ENCODE peak calls at places on chromosome 5, in nine cellular contexts. One of them, this sample, is unnamed.

GRCh38 chr5:149712439-149713147 is 17.5 kb upstream of the PPARGC1B start:
- DNase-seq in transverse colon: no peak
- DNase-seq in stomach: no peak
- DNase-seq in upper lobe of left lung: no peak
- DNase-seq in sigmoid colon: no peak
- DNase-seq in esophagus muscularis mucosa: peak; percentile 53
- DNase-seq in A549: no peak
- DNase-seq in ovary: no peak
- DNase-seq in HepG2: no peak
- DNase-seq in this sample: no peak

GRCh38 chr5:171483453-171484177 is 64.2 kb downstream of the FGF18 start:
- DNase-seq in stomach: no peak
- DNase-seq in esophagus muscularis mucosa: no peak
- DNase-seq in A549: no peak
- DNase-seq in ovary: peak; percentile 72
- DNase-seq in upper lobe of left lung: peak; percentile 84
- DNase-seq in transverse colon: peak; percentile 39
- DNase-seq in HepG2: no peak
- DNase-seq in sigmoid colon: peak; percentile 94
- DNase-seq in this sample: no peak

GRCh38 chr5:9498541-9499497 is 47.1 kb downstream of the SEMA5A start:
- DNase-seq in ovary: no peak
- DNase-seq in sigmoid colon: no peak
- DNase-seq in A549: no peak
- DNase-seq in upper lobe of left lung: no peak
- DNase-seq in stomach: no peak
- DNase-seq in HepG2: peak; percentile 7
- DNase-seq in transverse colon: no peak
- DNase-seq in esophagus muscularis mucosa: no peak
- DNase-seq in this sample: no peak

GRCh38 chr5:113274836-113275414 is 159.9 kb downstream of the TSSK1B start:
- DNase-seq in stomach: no peak
- DNase-seq in upper lobe of left lung: no peak
- DNase-seq in ovary: no peak
- DNase-seq in A549: no peak
- DNase-seq in HepG2: no peak
- DNase-seq in transverse colon: no peak
- DNase-seq in sigmoid colon: no peak
- DNase-seq in esophagus muscularis mucosa: no peak
- DNase-seq in this sample: no peak

GRCh38 chr5:113250341-113250953 is 184.3 kb downstream of the TSSK1B start:
- DNase-seq in A549: no peak
- DNase-seq in HepG2: no peak
- DNase-seq in transverse colon: peak; percentile 28
- DNase-seq in upper lobe of left lung: no peak
- DNase-seq in stomach: peak; percentile 31
- DNase-seq in sigmoid colon: peak; percentile 91
- DNase-seq in ovary: peak; percentile 85
- DNase-seq in esophagus muscularis mucosa: no peak
- DNase-seq in this sample: no peak

GRCh38 chr5:58972301-58972700 is 389.4 kb downstream of the RAB3C start:
- DNase-seq in upper lobe of left lung: no peak
- DNase-seq in ovary: no peak
- DNase-seq in sigmoid colon: no peak
- DNase-seq in HepG2: no peak
- DNase-seq in transverse colon: no peak
- DNase-seq in A549: no peak
- DNase-seq in stomach: no peak
- DNase-seq in esophagus muscularis mucosa: no peak
- DNase-seq in this sample: no peak

GRCh38 chr5:8730194-8730593 is 815.7 kb downstream of the SEMA5A start:
- DNase-seq in sigmoid colon: no peak
- DNase-seq in ovary: no peak
- DNase-seq in stomach: no peak
- DNase-seq in upper lobe of left lung: no peak
- DNase-seq in A549: no peak
- DNase-seq in HepG2: no peak
- DNase-seq in transverse colon: no peak
- DNase-seq in esophagus muscularis mucosa: no peak
- DNase-seq in this sample: no peak

GRCh38 chr5:57725628-57726504 is 243.3 kb upstream of the ACTBL2 start:
- DNase-seq in A549: no peak
- DNase-seq in transverse colon: no peak
- DNase-seq in stomach: no peak
- DNase-seq in sigmoid colon: no peak
- DNase-seq in ovary: no peak
- DNase-seq in upper lobe of left lung: no peak
- DNase-seq in HepG2: no peak
- DNase-seq in esophagus muscularis mucosa: no peak
- DNase-seq in this sample: no peak

GRCh38 chr5:180154821-180155220 is 54.2 kb downstream of the RASGEF1C start:
- DNase-seq in HepG2: no peak
- DNase-seq in sigmoid colon: peak; percentile 53
- DNase-seq in stomach: peak; percentile 11
- DNase-seq in esophagus muscularis mucosa: peak; percentile 45
- DNase-seq in ovary: no peak
- DNase-seq in transverse colon: peak; percentile 5
- DNase-seq in A549: no peak
- DNase-seq in upper lobe of left lung: peak; percentile 30
- DNase-seq in this sample: no peak

GRCh38 chr5:95668216-95668615 is 14.6 kb downstream of the SPATA9 start:
- DNase-seq in A549: no peak
- DNase-seq in stomach: no peak
- DNase-seq in transverse colon: no peak
- DNase-seq in HepG2: no peak
- DNase-seq in esophagus muscularis mucosa: no peak
- DNase-seq in ovary: no peak
- DNase-seq in upper lobe of left lung: no peak
- DNase-seq in sigmoid colon: no peak
- DNase-seq in this sample: no peak

GRCh38 chr5:51380603-51381207 is 2.5 kb upstream of the ISL1 start:
- DNase-seq in upper lobe of left lung: no peak
- DNase-seq in HepG2: peak; percentile 6
- DNase-seq in transverse colon: no peak
- DNase-seq in A549: peak; percentile 16
- DNase-seq in ovary: no peak
- DNase-seq in stomach: peak; percentile 41
- DNase-seq in esophagus muscularis mucosa: no peak
- DNase-seq in sigmoid colon: no peak
- DNase-seq in this sample: no peak

GRCh38 chr5:128669803-128670202 is 131.8 kb upstream of the FBN2 start:
- DNase-seq in sigmoid colon: no peak
- DNase-seq in A549: no peak
- DNase-seq in HepG2: no peak
- DNase-seq in transverse colon: no peak
- DNase-seq in ovary: no peak
- DNase-seq in stomach: no peak
- DNase-seq in esophagus muscularis mucosa: no peak
- DNase-seq in upper lobe of left lung: no peak
- DNase-seq in this sample: no peak

GRCh38 chr5:85920984-85921383 is 696.8 kb upstream of the COX7C start:
- DNase-seq in A549: no peak
- DNase-seq in ovary: no peak
- DNase-seq in sigmoid colon: no peak
- DNase-seq in HepG2: no peak
- DNase-seq in upper lobe of left lung: no peak
- DNase-seq in transverse colon: no peak
- DNase-seq in esophagus muscularis mucosa: no peak
- DNase-seq in stomach: no peak
- DNase-seq in this sample: no peak

GRCh38 chr5:122849746-122850145 is 4.3 kb downstream of the SNX24 start:
- DNase-seq in HepG2: no peak
- DNase-seq in transverse colon: no peak
- DNase-seq in ovary: no peak
- DNase-seq in sigmoid colon: no peak
- DNase-seq in A549: no peak
- DNase-seq in upper lobe of left lung: no peak
- DNase-seq in esophagus muscularis mucosa: no peak
- DNase-seq in stomach: no peak
- DNase-seq in this sample: no peak

GRCh38 chr5:86861514-86861913 is 243.8 kb downstream of the COX7C start:
- DNase-seq in stomach: no peak
- DNase-seq in sigmoid colon: no peak
- DNase-seq in HepG2: no peak
- DNase-seq in A549: no peak
- DNase-seq in esophagus muscularis mucosa: no peak
- DNase-seq in upper lobe of left lung: no peak
- DNase-seq in ovary: no peak
- DNase-seq in transverse colon: no peak
- DNase-seq in this sample: no peak

GRCh38 chr5:131984945-131985665 is 26.4 kb downstream of the ACSL6 start:
- DNase-seq in ovary: no peak
- DNase-seq in HepG2: no peak
- DNase-seq in esophagus muscularis mucosa: no peak
- DNase-seq in upper lobe of left lung: no peak
- DNase-seq in transverse colon: no peak
- DNase-seq in stomach: no peak
- DNase-seq in sigmoid colon: no peak
- DNase-seq in A549: no peak
- DNase-seq in this sample: peak; percentile 35

DNA sequence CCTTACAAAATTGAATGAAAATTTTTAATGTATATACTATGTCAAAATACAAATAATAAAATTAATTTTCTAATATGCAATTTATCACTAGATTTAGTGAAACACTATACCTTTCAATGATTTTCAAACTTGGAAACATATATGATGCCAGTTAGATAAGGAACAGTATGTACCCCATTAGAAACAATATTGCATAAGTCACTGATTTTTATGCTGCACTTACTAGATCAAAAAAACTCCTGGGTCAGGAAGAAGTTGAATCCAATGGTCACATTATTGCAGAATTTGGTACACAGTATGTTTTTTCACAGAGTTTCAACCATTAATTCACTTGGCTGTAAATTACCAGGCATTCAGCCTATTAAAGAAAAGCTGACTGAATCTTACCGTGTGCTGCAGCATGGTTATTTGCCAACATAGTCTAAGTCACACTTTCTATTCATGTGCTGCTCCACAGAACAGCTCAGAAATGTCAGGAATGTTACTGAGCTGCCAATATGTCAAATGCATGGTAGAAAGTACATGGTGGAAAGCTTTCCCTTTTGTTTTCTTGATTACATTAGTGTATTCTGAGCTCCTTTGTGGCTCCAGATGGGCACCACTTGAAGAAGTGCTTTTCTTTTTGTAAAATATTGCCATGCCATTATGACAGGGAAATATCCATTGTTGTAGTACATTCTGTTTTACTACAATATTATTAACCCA is 9.9 kb upstream of the PRR16 start:
- DNase-seq in HepG2: no peak
- DNase-seq in esophagus muscularis mucosa: no peak
- DNase-seq in sigmoid colon: no peak
- DNase-seq in transverse colon: no peak
- DNase-seq in upper lobe of left lung: no peak
- DNase-seq in ovary: no peak
- DNase-seq in stomach: no peak
- DNase-seq in A549: no peak
- DNase-seq in this sample: no peak
- TF ChIP-seq EP300 in HepG2: no peak
- TF ChIP-seq EP300 in esophagus muscularis mucosa: no peak
- TF ChIP-seq EP300 in sigmoid colon: no peak
- TF ChIP-seq EP300 in transverse colon: no peak
- TF ChIP-seq EP300 in upper lobe of left lung: no peak
- TF ChIP-seq EP300 in ovary: no peak
- TF ChIP-seq EP300 in stomach: no peak
- TF ChIP-seq EP300 in A549: no peak
- TF ChIP-seq EP300 in this sample: no peak

GRCh38 chr5:28077291-28078240 is 1039.2 kb upstream of the CDH9 start:
- DNase-seq in upper lobe of left lung: peak; percentile 76
- DNase-seq in HepG2: no peak
- DNase-seq in stomach: no peak
- DNase-seq in A549: no peak
- DNase-seq in ovary: no peak
- DNase-seq in sigmoid colon: no peak
- DNase-seq in esophagus muscularis mucosa: no peak
- DNase-seq in transverse colon: no peak
- DNase-seq in this sample: peak; percentile 74
- TF ChIP-seq EP300 in upper lobe of left lung: no peak
- TF ChIP-seq EP300 in HepG2: no peak
- TF ChIP-seq EP300 in stomach: no peak
- TF ChIP-seq EP300 in A549: no peak
- TF ChIP-seq EP300 in ovary: no peak
- TF ChIP-seq EP300 in sigmoid colon: no peak
- TF ChIP-seq EP300 in esophagus muscularis mucosa: no peak
- TF ChIP-seq EP300 in transverse colon: no peak
- TF ChIP-seq EP300 in this sample: no peak

GRCh38 chr5:98563885-98564653 is 209.4 kb upstream of the RGMB start:
- DNase-seq in esophagus muscularis mucosa: no peak
- DNase-seq in upper lobe of left lung: no peak
- DNase-seq in stomach: peak; percentile 62
- DNase-seq in transverse colon: no peak
- DNase-seq in ovary: no peak
- DNase-seq in sigmoid colon: no peak
- DNase-seq in A549: no peak
- DNase-seq in HepG2: no peak
- DNase-seq in this sample: no peak
- TF ChIP-seq EP300 in esophagus muscularis mucosa: no peak
- TF ChIP-seq EP300 in upper lobe of left lung: no peak
- TF ChIP-seq EP300 in stomach: no peak
- TF ChIP-seq EP300 in transverse colon: no peak
- TF ChIP-seq EP300 in ovary: no peak
- TF ChIP-seq EP300 in sigmoid colon: no peak
- TF ChIP-seq EP300 in A549: no peak
- TF ChIP-seq EP300 in HepG2: no peak
- TF ChIP-seq EP300 in this sample: no peak

DNA sequence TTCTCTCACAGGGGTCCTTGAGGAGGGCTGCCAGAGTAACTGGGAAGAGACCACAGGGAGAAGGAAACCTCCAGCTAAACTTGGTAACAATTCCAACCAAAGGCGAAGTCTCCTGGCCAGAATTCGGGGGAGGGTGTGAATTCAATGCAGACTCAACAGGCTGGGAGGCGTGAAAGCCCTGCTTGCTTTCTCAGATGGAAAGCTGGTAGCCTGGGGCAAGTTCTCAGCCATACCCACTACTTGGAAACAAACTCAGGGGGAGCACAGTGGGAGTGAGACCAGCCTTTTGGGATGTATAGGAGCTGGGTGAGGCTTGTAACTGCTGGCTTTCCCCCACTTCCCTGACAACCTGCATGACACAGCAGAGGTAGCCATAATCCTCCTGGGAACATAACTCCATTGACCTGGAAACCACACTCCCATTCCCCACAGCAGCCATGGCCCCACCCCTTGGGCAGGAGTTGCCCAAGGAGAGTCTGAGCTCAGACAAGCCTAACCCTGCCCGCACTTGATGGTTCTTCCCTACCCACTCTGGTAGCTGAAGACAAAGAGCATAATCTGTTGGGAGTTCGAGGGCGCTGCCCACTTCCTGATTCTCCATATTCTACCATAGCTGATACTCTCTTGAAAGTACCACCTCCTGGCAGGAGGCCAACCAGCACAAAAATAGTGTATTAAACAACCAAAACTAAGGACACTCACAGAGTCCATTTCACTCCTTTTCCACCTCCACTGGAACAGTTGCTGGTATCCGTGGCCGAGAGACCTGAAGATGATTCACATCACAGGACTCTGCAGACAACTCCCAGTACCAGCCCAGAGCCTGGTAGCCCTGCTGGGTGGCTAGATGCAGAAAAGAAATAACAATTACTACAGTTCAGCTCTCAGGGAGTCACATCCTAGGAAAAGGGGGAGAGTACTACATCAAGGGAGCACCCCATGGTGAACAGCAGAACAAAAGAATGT is 123.8 kb downstream of the FAM170A start:
- DNase-seq in esophagus muscularis mucosa: no peak
- DNase-seq in HepG2: no peak
- DNase-seq in stomach: no peak
- DNase-seq in transverse colon: no peak
- DNase-seq in upper lobe of left lung: no peak
- DNase-seq in sigmoid colon: no peak
- DNase-seq in A549: no peak
- DNase-seq in ovary: no peak
- DNase-seq in this sample: no peak
- TF ChIP-seq EP300 in esophagus muscularis mucosa: no peak
- TF ChIP-seq EP300 in HepG2: no peak
- TF ChIP-seq EP300 in stomach: no peak
- TF ChIP-seq EP300 in transverse colon: no peak
- TF ChIP-seq EP300 in upper lobe of left lung: no peak
- TF ChIP-seq EP300 in sigmoid colon: no peak
- TF ChIP-seq EP300 in A549: no peak
- TF ChIP-seq EP300 in ovary: no peak
- TF ChIP-seq EP300 in this sample: no peak